ENCODE peak calls at places on chromosome 10, in eight cellular contexts. L is astrocyte of the cerebellum; O is adrenal gland; F is fibroblast of lung; E is cardiac muscle cell; I is naive thymus-derived CD4-positive, alpha-beta T cell; B is CD8-positive, alpha-beta memory T cell; D is CD8-positive, alpha-beta T cell. X is an unnamed sample.

GRCh38 chr10:48369501-48369900 is 63.0 kb downstream of the MAPK8 start:
- DNase-seq in O (no peak), F (no peak), E (no peak), B (no peak), I (no peak), L (no peak), D (no peak), X (no peak)

GRCh38 chr10:46547331-46547880 is 9.1 kb downstream of the GPRIN2 start:
- DNase-seq in L (no peak), B (no peak), E (no peak), I (no peak), O (no peak), D (peak), F (no peak), X (no peak)

GRCh38 chr10:18601321-18601720 is 50.1 kb downstream of the NSUN6 start:
- DNase-seq in O (no peak), I (no peak), E (no peak), B (no peak), L (no peak), F (no peak), D (no peak), X (no peak)

GRCh38 chr10:11742009-11742778 is at the start of gene ECHDC3:
- DNase-seq in E (no peak), D (peak), B (peak), I (peak), L (no peak), O (no peak), F (peak), X (no peak)

GRCh38 chr10:126684171-126684745 is 13.8 kb upstream of the C10orf90 start:
- DNase-seq in F (peak), L (no peak), E (no peak), B (no peak), D (no peak), O (no peak), I (no peak), X (no peak)

GRCh38 chr10:97843296-97843671 is 6.4 kb upstream of the GOLGA7B start:
- DNase-seq in D (no peak), B (no peak), I (no peak), O (no peak), F (no peak), L (no peak), E (no peak), X (no peak)

GRCh38 chr10:77801474-77802238 is 124.9 kb downstream of the DLG5 start:
- DNase-seq in I (no peak), E (no peak), L (no peak), B (peak), D (peak), O (peak), F (peak), X (peak)

GRCh38 chr10:8365935-8366911 is 311.7 kb downstream of the GATA3 start:
- DNase-seq in D (peak), F (peak), E (no peak), O (no peak), B (peak), I (no peak), L (peak), X (peak)

GRCh38 chr10:69494626-69495558 is 43.6 kb downstream of the TSPAN15 start:
- DNase-seq in I (no peak), F (no peak), O (no peak), E (no peak), D (no peak), B (no peak), L (no peak), X (no peak)

GRCh38 chr10:97574374-97575100 is 2.0 kb downstream of the ANKRD2 start:
- DNase-seq in I (no peak), F (peak), O (peak), L (no peak), B (no peak), E (peak), D (no peak), X (no peak)

GRCh38 chr10:92177546-92177945 is 113.3 kb downstream of the CPEB3 start:
- DNase-seq in B (no peak), I (no peak), L (no peak), D (no peak), F (no peak), O (no peak), E (no peak), X (no peak)

GRCh38 chr10:46520941-46521340 is 35.5 kb downstream of the GPRIN2 start:
- DNase-seq in F (peak), E (no peak), O (peak), L (peak), D (peak), B (no peak), I (no peak), X (peak)

GRCh38 chr10:108358912-108359311 is 1194.4 kb upstream of the SORCS1 start:
- DNase-seq in D (no peak), L (peak), I (no peak), O (no peak), B (no peak), F (peak), E (no peak), X (no peak)

GRCh38 chr10:1881636-1882035 is 144.3 kb upstream of the ADARB2 start:
- DNase-seq in O (no peak), B (no peak), E (no peak), I (no peak), D (no peak), F (no peak), L (no peak), X (no peak)

GRCh38 chr10:14648936-14649335 is 125.8 kb downstream of the FAM107B start:
- DNase-seq in O (no peak), L (no peak), E (no peak), D (no peak), F (no peak), B (no peak), I (no peak), X (no peak)

GRCh38 chr10:14652067-14652466 is 122.6 kb downstream of the FAM107B start:
- DNase-seq in B (no peak), L (no peak), D (no peak), I (no peak), F (no peak), E (no peak), O (no peak), X (no peak)

GRCh38 chr10:14649739-14650138 is 125.0 kb downstream of the FAM107B start:
- DNase-seq in D (no peak), O (no peak), B (no peak), E (no peak), L (no peak), I (no peak), F (no peak), X (no peak)

GRCh38 chr10:14645239-14645960 is 129.3 kb downstream of the FAM107B start:
- DNase-seq in I (no peak), E (no peak), D (no peak), F (no peak), L (no peak), O (no peak), B (no peak), X (no peak)

GRCh38 chr10:14648042-14648765 is 126.5 kb downstream of the FAM107B start:
- DNase-seq in E (peak), D (peak), L (no peak), B (peak), I (peak), F (peak), O (peak), X (peak)
- H3K4me3 ChIP-seq in E (no peak), D (peak), L (no peak), B (peak), I (peak), F (no peak), O (no peak), X (peak)

GRCh38 chr10:106439366-106439765 is 725.1 kb downstream of the SORCS1 start:
- DNase-seq in L (no peak), I (no peak), O (no peak), B (no peak), E (no peak), F (no peak), D (no peak), X (no peak)
- H3K4me3 ChIP-seq in L (no peak), I (no peak), O (no peak), B (no peak), E (no peak), F (no peak), D (no peak), X (no peak)

GRCh38 chr10:117936136-117936535 is 110.6 kb downstream of the RAB11FIP2 start:
- DNase-seq in B (no peak), F (peak), D (no peak), E (peak), O (no peak), I (no peak), L (no peak), X (no peak)
- H3K4me3 ChIP-seq in B (no peak), F (no peak), D (no peak), E (no peak), O (no peak), I (no peak), L (no peak), X (no peak)

GRCh38 chr10:61899663-61899996 is 1.9 kb upstream of the ARID5B start:
- DNase-seq in O (no peak), L (no peak), B (no peak), I (no peak), E (no peak), D (no peak), F (no peak), X (no peak)

GRCh38 chr10:61898435-61898778 is 3.1 kb upstream of the ARID5B start:
- DNase-seq in B (no peak), E (no peak), I (no peak), L (no peak), F (no peak), O (no peak), D (no peak), X (peak)

GRCh38 chr10:61899997-61900828 is 1.3 kb upstream of the ARID5B start:
- DNase-seq in O (peak), B (peak), F (peak), E (peak), L (no peak), I (peak), D (peak), X (peak)

GRCh38 chr10:61897671-61898434 is 3.6 kb upstream of the ARID5B start:
- DNase-seq in D (peak), L (no peak), B (no peak), I (no peak), F (peak), O (peak), E (peak), X (peak)

DNA sequence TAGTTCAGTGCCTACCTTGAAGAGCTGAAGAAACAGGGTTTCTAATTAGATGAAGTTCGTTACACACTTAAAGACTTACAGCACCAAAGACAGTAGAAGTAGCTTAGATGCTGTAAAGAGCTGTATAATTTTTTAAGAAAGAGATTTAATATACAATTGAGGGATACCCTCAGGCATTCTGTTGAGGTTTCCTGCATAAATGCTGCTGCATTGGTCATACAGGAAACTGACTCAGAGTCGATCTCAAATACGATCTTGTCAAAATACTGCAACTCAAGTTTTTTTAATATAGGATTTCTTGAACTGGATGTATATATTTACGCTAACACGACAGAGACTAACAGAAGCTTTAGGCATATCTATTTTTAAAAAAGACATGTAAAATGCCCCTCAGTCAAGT is 2.5 kb upstream of the ARID5B start:
- DNase-seq in E (no peak), O (no peak), L (no peak), B (no peak), I (no peak), D (no peak), F (peak), X (peak)
- H3K4me3 ChIP-seq in E (no peak), O (no peak), L (no peak), B (peak), I (peak), D (peak), F (no peak), X (peak)

GRCh38 chr10:120735315-120735714 is 115.8 kb upstream of the WDR11 start:
- DNase-seq in F (no peak), I (no peak), B (no peak), O (no peak), E (no peak), L (no peak), D (no peak), X (no peak)

GRCh38 chr10:120732643-120733313 is 118.4 kb upstream of the WDR11 start:
- DNase-seq in O (no peak), D (no peak), B (no peak), E (peak), L (no peak), I (no peak), F (peak), X (no peak)

GRCh38 chr10:120736377-120736776 is 114.8 kb upstream of the WDR11 start:
- DNase-seq in L (no peak), I (no peak), D (no peak), O (no peak), F (no peak), B (no peak), E (no peak), X (no peak)

GRCh38 chr10:120735773-120736371 is 115.3 kb upstream of the WDR11 start:
- DNase-seq in O (no peak), D (no peak), E (peak), F (peak), B (no peak), I (no peak), L (peak), X (peak)

DNA sequence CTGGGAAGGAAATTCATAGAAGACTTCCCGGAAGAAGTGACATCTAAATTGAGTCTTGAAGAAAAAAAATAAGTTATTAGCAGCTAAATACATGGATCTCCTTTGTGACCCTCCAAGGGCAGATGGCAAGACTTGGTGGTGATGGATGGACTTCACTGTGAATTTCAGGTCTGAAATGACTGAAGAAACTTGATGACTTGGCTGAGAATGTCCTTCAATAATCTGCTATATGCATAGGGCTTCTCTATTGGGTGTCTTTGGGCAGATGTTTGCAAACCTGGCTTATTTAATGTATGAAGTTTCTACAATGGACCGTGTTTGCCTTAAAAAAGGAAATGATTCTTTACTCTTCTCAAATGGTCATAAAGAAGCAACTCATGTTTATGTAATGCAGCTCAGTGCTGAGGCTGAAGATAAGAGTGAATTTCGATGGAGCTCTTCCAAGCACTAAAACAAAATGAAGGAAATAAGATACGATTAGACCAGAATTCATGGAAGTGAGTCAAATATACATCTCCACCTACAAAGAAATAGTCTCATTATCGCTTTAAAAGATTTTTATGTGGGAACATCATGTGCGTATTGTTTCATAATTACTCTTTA is 116.6 kb upstream of the WDR11 start:
- DNase-seq in D (no peak), I (no peak), L (no peak), O (no peak), E (no peak), B (no peak), F (peak), X (no peak)
- H3K4me3 ChIP-seq in D (no peak), I (no peak), L (no peak), O (no peak), E (no peak), B (no peak), F (no peak), X (no peak)

DNA sequence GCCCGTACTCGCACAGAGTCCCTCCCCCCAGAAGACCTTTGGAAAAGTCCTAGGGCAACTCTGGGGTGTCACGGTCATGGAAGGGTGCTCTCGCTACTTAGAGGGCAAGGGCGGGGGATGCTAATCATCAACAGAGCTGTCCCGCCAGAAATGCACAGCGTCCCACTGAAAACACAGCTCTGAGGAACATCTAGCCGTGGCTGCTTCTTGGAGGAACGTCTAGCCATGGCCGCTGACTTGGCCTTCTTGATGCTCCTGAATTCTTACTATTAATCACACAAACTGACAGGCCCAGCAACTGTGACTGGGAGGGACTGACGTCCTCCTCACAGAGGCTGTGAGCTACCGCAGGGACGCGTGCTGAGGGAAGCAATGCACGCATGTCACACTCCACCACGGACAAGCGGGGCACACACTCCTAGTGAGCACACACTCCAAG is 1.7 kb downstream of the TUBGCP2 start:
- DNase-seq in D (no peak), E (no peak), O (no peak), L (no peak), B (no peak), F (no peak), I (no peak), X (no peak)
- H3K4me3 ChIP-seq in D (peak), E (no peak), O (no peak), L (no peak), B (no peak), F (peak), I (peak), X (no peak)

GRCh38 chr10:49567810-49568209 is 28.9 kb upstream of the ERCC6 start:
- DNase-seq in O (no peak), I (no peak), B (no peak), D (no peak), E (no peak), L (no peak), F (no peak), X (no peak)
- H3K4me3 ChIP-seq in O (no peak), I (no peak), B (no peak), D (no peak), E (no peak), L (no peak), F (no peak), X (no peak)

GRCh38 chr10:9634466-9634865 is 1383.2 kb upstream of the CELF2 start:
- DNase-seq in I (no peak), L (peak), D (no peak), E (no peak), F (peak), O (no peak), B (no peak), X (no peak)
- H3K4me3 ChIP-seq in I (no peak), L (no peak), D (no peak), E (no peak), F (no peak), O (no peak), B (no peak), X (no peak)

GRCh38 chr10:31123946-31124345 is 92.3 kb upstream of the ZNF438 start:
- DNase-seq in B (no peak), I (no peak), F (no peak), E (no peak), D (no peak), L (no peak), O (no peak), X (no peak)

GRCh38 chr10:31118561-31118960 is 86.9 kb upstream of the ZNF438 start:
- DNase-seq in D (no peak), I (no peak), O (no peak), L (peak), F (peak), B (no peak), E (no peak), X (no peak)

GRCh38 chr10:31120392-31120791 is 88.7 kb upstream of the ZNF438 start:
- DNase-seq in D (no peak), B (no peak), I (no peak), L (no peak), F (no peak), O (no peak), E (no peak), X (no peak)

GRCh38 chr10:31121797-31122586 is 90.3 kb upstream of the ZNF438 start:
- DNase-seq in E (no peak), O (no peak), L (no peak), D (no peak), B (no peak), F (peak), I (no peak), X (no peak)

GRCh38 chr10:31121074-31121685 is 89.5 kb upstream of the ZNF438 start:
- DNase-seq in F (peak), O (no peak), L (no peak), I (no peak), B (no peak), E (no peak), D (no peak), X (no peak)
- H3K4me3 ChIP-seq in F (no peak), O (no peak), L (no peak), I (no peak), B (no peak), E (no peak), D (no peak), X (no peak)